ENCODE peak calls at places on chromosomes 1 and 21, in eight cellular contexts. J, N, R, E, Y, F, Q and S are unnamed samples.

GRCh38 chr1:24696033-24696755 is 49.1 kb upstream of the CLIC4 start:
- DNase-seq in F (no peak), J (no peak), Y (no peak), Q (no peak), R (no peak), N (no peak), E (no peak), S (no peak)

GRCh38 chr1:169148472-169149252 is 42.2 kb downstream of the ATP1B1 start:
- DNase-seq in J (no peak), N (no peak), E (no peak), F (no peak), Q (no peak), R (peak), Y (no peak), S (no peak)

GRCh38 chr1:3481836-3482589 is 27.5 kb downstream of the ARHGEF16 start:
- DNase-seq in J (no peak), Q (no peak), E (no peak), N (no peak), R (no peak), F (peak), Y (no peak), S (peak)

GRCh38 chr1:16927711-16928485 is 6.2 kb downstream of the CROCC start:
- DNase-seq in Q (no peak), R (no peak), F (no peak), E (no peak), J (no peak), Y (no peak), N (no peak), S (no peak)

GRCh38 chr1:66552829-66553228 is 18.9 kb downstream of the SGIP1 start:
- DNase-seq in F (no peak), J (peak), N (no peak), R (no peak), Q (no peak), Y (no peak), E (peak), S (peak)

GRCh38 chr1:89873250-89873649 is 52.4 kb downstream of the LRRC8D start:
- DNase-seq in R (no peak), Q (no peak), Y (no peak), N (no peak), J (peak), F (no peak), E (peak), S (no peak)

GRCh38 chr21:45507523-45507875 is 34.7 kb downstream of the SLC19A1 start:
- DNase-seq in R (no peak), N (no peak), Y (no peak), J (no peak), F (no peak), Q (no peak), E (no peak), S (no peak)

GRCh38 chr1:46179138-46180081 is 3.1 kb upstream of the P3R3URF start:
- DNase-seq in Q (peak), Y (peak), R (peak), E (peak), J (peak), N (peak), F (peak), S (peak)

GRCh38 chr1:9589719-9590157 is 1.0 kb downstream of the TMEM201 start:
- DNase-seq in N (peak), Q (no peak), Y (no peak), F (peak), R (no peak), E (no peak), J (peak), S (peak)

GRCh38 chr1:37795340-37796110 is 1.9 kb downstream of the MANEAL start:
- DNase-seq in R (peak), J (peak), Q (no peak), E (peak), N (no peak), F (peak), Y (peak), S (peak)

GRCh38 chr1:199132006-199132405 is 493.2 kb downstream of the PTPRC start:
- DNase-seq in F (no peak), R (no peak), Y (no peak), N (peak), Q (no peak), J (no peak), E (no peak), S (no peak)

GRCh38 chr1:156465747-156466365 is 34.7 kb downstream of the MEF2D start:
- DNase-seq in Y (no peak), F (no peak), R (no peak), Q (no peak), J (peak), N (peak), E (no peak), S (peak)

GRCh38 chr1:234845097-234845660 is 235.2 kb upstream of the IRF2BP2 start:
- DNase-seq in R (no peak), F (peak), E (no peak), Q (no peak), Y (no peak), J (no peak), N (no peak), S (no peak)

GRCh38 chr1:17212487-17213121 is 7.7 kb downstream of the PADI1 start:
- DNase-seq in E (peak), F (peak), J (peak), N (no peak), Y (no peak), R (no peak), Q (peak), S (peak)

GRCh38 chr1:245142976-245143375 is 11.8 kb upstream of the KIF26B start:
- DNase-seq in N (no peak), J (no peak), F (no peak), Y (no peak), E (no peak), Q (no peak), R (no peak), S (no peak)

GRCh38 chr1:40861227-40862003 is 748 bp downstream of the CITED4 start:
- DNase-seq in E (no peak), R (peak), N (no peak), F (no peak), Q (no peak), Y (peak), J (peak), S (no peak)

GRCh38 chr1:241590734-241591133 is 49.4 kb downstream of the CHML start:
- DNase-seq in N (no peak), F (no peak), E (no peak), R (no peak), Q (no peak), J (no peak), Y (no peak), S (no peak)

GRCh38 chr1:177164380-177165068 is at the start of gene ASTN1:
- DNase-seq in R (no peak), Y (no peak), F (no peak), N (no peak), J (no peak), E (no peak), Q (no peak), S (no peak)

GRCh38 chr1:78170845-78171244 is 125.1 kb downstream of the GIPC2 start:
- DNase-seq in N (no peak), F (no peak), J (no peak), E (no peak), R (no peak), Q (no peak), Y (no peak), S (peak)

GRCh38 chr1:11198851-11199628 is 9.9 kb downstream of the ANGPTL7 start:
- DNase-seq in J (no peak), Y (no peak), Q (no peak), F (no peak), R (no peak), E (no peak), N (no peak), S (no peak)

GRCh38 chr1:243596441-243597183 is 253.4 kb downstream of the AKT3 start:
- DNase-seq in R (no peak), E (peak), N (no peak), F (peak), J (peak), Q (peak), Y (no peak), S (peak)

GRCh38 chr1:11921022-11921421 is 5.2 kb downstream of the KIAA2013 start:
- DNase-seq in J (no peak), E (no peak), R (no peak), F (no peak), N (no peak), Y (no peak), Q (no peak), S (no peak)

GRCh38 chr1:239253032-239253431 is 133.3 kb upstream of the CHRM3 start:
- DNase-seq in Y (no peak), F (peak), Q (no peak), N (no peak), J (peak), R (no peak), E (no peak), S (no peak)

GRCh38 chr1:153646672-153647374 is 11.7 kb upstream of the SNAPIN start:
- DNase-seq in R (no peak), F (no peak), E (no peak), Y (no peak), N (no peak), Q (no peak), J (no peak), S (no peak)

GRCh38 chr1:66652556-66652955 is 99.7 kb upstream of the DYNLT5 start:
- DNase-seq in J (peak), E (peak), N (no peak), F (no peak), Y (no peak), R (no peak), Q (no peak), S (no peak)

GRCh38 chr1:61645476-61645875 is 79.5 kb downstream of the TM2D1 start:
- DNase-seq in Y (no peak), Q (no peak), F (no peak), J (no peak), N (no peak), E (no peak), R (no peak), S (no peak)

GRCh38 chr21:37916795-37917142 is 512 bp upstream of the KCNJ6 start:
- DNase-seq in Y (no peak), J (no peak), Q (no peak), F (no peak), E (no peak), R (no peak), N (no peak), S (no peak)

GRCh38 chr1:72283204-72284083 is 1.1 kb upstream of the NEGR1 start:
- DNase-seq in Q (no peak), Y (peak), E (peak), R (peak), N (no peak), F (peak), J (peak), S (peak)

GRCh38 chr1:21655748-21656147 is 13.4 kb downstream of the RAP1GAP start:
- DNase-seq in Y (no peak), R (peak), Q (no peak), N (no peak), E (no peak), J (no peak), F (peak), S (no peak)

GRCh38 chr1:224656342-224656741 is 40.2 kb downstream of the CNIH3 start:
- DNase-seq in Q (no peak), E (no peak), J (no peak), F (no peak), Y (no peak), R (no peak), N (no peak), S (no peak)

GRCh38 chr1:96752394-96752793 is 30.8 kb downstream of the PTBP2 start:
- DNase-seq in R (no peak), F (no peak), J (no peak), Q (no peak), Y (no peak), N (no peak), E (no peak), S (no peak)

GRCh38 chr1:245939756-245940345 is 567.2 kb downstream of the SMYD3 start:
- DNase-seq in Y (no peak), R (no peak), N (no peak), Q (no peak), F (no peak), E (no peak), J (no peak), S (no peak)

GRCh38 chr1:21517660-21518480 is 8.6 kb downstream of the ALPL start:
- DNase-seq in Y (no peak), N (peak), E (no peak), R (no peak), F (no peak), J (no peak), Q (no peak), S (no peak)

GRCh38 chr21:42942244-42942643 is 16.8 kb upstream of the ERVH48-1 start:
- DNase-seq in F (peak), J (no peak), Y (no peak), Q (no peak), N (no peak), R (no peak), E (no peak), S (no peak)

GRCh38 chr21:42937960-42938580 is 12.6 kb upstream of the ERVH48-1 start:
- DNase-seq in E (no peak), Q (no peak), R (no peak), J (no peak), N (no peak), F (no peak), Y (no peak), S (no peak)

GRCh38 chr21:42939581-42940413 is 14.4 kb upstream of the ERVH48-1 start:
- DNase-seq in E (peak), J (peak), Y (peak), N (no peak), F (peak), R (no peak), Q (peak), S (peak)

DNA sequence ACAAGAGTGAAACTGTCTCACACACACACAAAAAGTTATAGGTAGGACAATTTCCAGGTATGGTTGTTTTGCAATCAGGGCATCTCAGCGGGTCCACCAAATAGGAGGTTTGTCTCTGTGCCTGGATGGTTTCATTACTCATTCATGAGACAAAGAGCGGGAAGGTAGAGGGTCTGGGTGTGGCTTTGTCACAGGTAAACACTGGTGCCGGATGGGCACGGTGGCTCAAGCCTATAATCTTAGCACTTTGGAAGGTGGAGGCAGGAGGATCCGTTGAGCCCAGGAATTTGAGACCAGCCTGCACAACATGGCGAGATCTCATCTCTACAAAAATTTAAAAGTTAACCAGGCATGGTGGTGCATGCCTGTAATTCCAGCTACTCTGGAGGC is 16.3 kb upstream of the ERVH48-1 start:
- DNase-seq in N (no peak), E (no peak), J (no peak), Q (no peak), F (peak), R (no peak), Y (no peak), S (no peak)
- H3K4me3 ChIP-seq in N (no peak), E (no peak), J (no peak), Q (no peak), F (no peak), R (no peak), Y (no peak), S (no peak)

DNA sequence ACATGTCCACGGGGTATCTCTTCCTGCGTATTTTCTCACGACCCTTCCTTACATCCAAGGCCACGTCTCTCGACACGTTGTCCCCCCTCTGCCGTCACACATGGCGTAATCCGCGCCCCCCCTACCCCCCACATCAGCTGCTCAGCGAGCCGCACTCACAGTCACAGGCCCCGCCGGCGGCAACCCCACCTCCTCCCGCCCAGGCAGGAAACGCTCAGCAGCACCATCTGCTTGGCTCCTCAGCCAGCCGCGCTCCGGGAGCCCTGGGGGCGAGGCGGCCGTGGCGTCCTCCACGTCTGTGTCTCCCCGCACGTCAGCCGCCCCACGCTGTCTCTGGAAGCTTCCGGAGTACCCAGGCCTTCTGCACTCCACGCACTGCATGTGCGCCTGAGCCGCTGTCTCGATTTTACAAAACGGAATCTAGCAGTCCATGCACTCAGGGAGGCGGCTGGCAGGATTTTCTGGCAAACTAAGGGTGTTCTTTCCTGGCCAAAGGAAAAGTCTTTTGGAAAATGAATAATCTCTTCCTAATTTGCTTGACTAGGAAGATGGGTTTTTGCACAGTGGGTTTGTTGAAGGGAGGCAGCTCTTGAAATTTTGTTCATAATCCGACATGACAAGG is 64.5 kb downstream of the SIK1 start:
- DNase-seq in E (peak), N (peak), Q (peak), J (peak), R (no peak), F (no peak), Y (peak), S (peak)
- H3K4me3 ChIP-seq in E (no peak), N (peak), Q (peak), J (no peak), R (no peak), F (no peak), Y (no peak), S (no peak)

GRCh38 chr21:33890187-33890586 is 25.4 kb downstream of the ATP5PO start:
- DNase-seq in Y (no peak), Q (no peak), J (no peak), F (no peak), N (no peak), E (no peak), R (no peak), S (no peak)

GRCh38 chr21:33893917-33894316 is 21.7 kb downstream of the ATP5PO start:
- DNase-seq in R (no peak), N (no peak), J (no peak), Y (no peak), E (no peak), Q (no peak), F (no peak), S (no peak)

GRCh38 chr21:33895356-33895755 is 20.2 kb downstream of the ATP5PO start:
- DNase-seq in J (no peak), E (no peak), N (no peak), F (no peak), Q (no peak), Y (no peak), R (no peak), S (no peak)

GRCh38 chr21:33894736-33895288 is 20.8 kb downstream of the ATP5PO start:
- DNase-seq in Q (peak), J (peak), Y (peak), N (peak), R (peak), E (peak), F (peak), S (peak)

GRCh38 chr21:33892853-33893252 is 22.8 kb downstream of the ATP5PO start:
- DNase-seq in N (peak), Q (no peak), E (no peak), J (no peak), Y (no peak), F (no peak), R (peak), S (no peak)
- H3K4me3 ChIP-seq in N (no peak), Q (no peak), E (no peak), J (no peak), Y (no peak), F (no peak), R (no peak), S (no peak)

GRCh38 chr1:27770293-27770830 is 2.7 kb upstream of the STX12 start:
- DNase-seq in J (no peak), Y (no peak), Q (no peak), E (no peak), N (no peak), R (peak), F (no peak), S (no peak)

GRCh38 chr1:27772581-27772931 is 463 bp upstream of the STX12 start:
- DNase-seq in J (no peak), N (peak), R (no peak), F (no peak), Y (no peak), Q (no peak), E (no peak), S (no peak)

GRCh38 chr1:27773732-27774445 is 870 bp downstream of the STX12 start:
- DNase-seq in R (no peak), Y (no peak), F (peak), J (peak), Q (no peak), N (peak), E (peak), S (peak)

GRCh38 chr1:27772932-27773731 is at the start of gene STX12:
- DNase-seq in N (peak), J (peak), F (peak), Q (peak), Y (peak), R (peak), E (peak), S (peak)

GRCh38 chr1:27772071-27772470 is 948 bp upstream of the STX12 start:
- DNase-seq in F (no peak), E (peak), Q (no peak), R (no peak), Y (no peak), J (peak), N (peak), S (peak)
- H3K4me3 ChIP-seq in F (no peak), E (peak), Q (peak), R (no peak), Y (peak), J (no peak), N (peak), S (peak)

GRCh38 chr1:27598288-27598687 is 5.7 kb downstream of the AHDC1 start:
- DNase-seq in Y (peak), Q (no peak), N (no peak), R (no peak), E (peak), J (peak), F (no peak), S (peak)

GRCh38 chr1:27597511-27598216 is 6.3 kb downstream of the AHDC1 start:
- DNase-seq in N (no peak), Y (no peak), E (no peak), R (no peak), F (no peak), Q (no peak), J (no peak), S (peak)

GRCh38 chr1:27600500-27601175 is 3.3 kb downstream of the AHDC1 start:
- DNase-seq in Y (no peak), R (peak), Q (no peak), F (peak), J (no peak), E (peak), N (peak), S (no peak)

GRCh38 chr1:27599605-27600499 is 4.1 kb downstream of the AHDC1 start:
- DNase-seq in Y (peak), J (no peak), F (no peak), E (no peak), Q (no peak), N (no peak), R (no peak), S (no peak)

DNA sequence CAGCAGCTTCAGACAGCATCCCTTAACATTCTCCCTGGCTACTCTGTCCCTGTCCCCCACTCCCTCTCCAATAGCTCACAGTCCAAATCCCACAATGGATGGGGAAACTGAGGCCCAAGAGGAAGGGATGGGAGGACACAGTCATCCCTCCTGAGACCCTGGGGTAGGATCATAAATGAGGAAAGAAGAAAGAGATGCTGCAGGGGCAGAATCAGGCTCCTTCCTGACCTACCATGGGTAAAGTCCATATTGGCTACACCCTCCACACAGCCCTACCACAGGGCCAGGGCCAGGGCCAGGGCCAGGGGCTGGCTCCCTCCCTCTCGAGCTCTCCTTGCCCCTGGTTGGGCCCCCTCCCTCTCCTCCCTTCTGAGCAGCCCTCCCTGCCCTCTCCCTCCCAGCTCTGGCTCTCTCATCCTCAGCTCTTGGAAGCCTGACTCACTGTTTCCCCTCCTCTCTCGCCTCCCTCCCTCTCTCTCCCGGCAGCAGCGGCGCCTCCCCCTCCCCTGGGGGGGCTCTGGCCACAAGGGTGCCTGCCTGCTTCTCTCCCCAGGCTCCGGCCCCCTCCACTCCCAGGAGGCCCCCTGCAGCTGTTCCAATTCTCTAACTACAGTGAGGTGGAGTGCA is 4.9 kb downstream of the AHDC1 start:
- DNase-seq in F (no peak), Y (peak), N (peak), J (peak), E (peak), Q (no peak), R (no peak), S (peak)
- H3K4me3 ChIP-seq in F (no peak), Y (peak), N (no peak), J (peak), E (peak), Q (peak), R (no peak), S (peak)